ENCODE peak calls at places on chromosomes 16 and 17, in six cellular contexts. K, M, E, J, A and I are unnamed samples.

GRCh38 chr16:77789646-77790370 is 1.4 kb downstream of the VAT1L start:
- DNase-seq in K (no peak), M (no peak), E (no peak), J (no peak), A (no peak), I (no peak)

GRCh38 chr16:86740817-86741799 is 162.8 kb downstream of the FOXL1 start:
- DNase-seq in K (peak), M (no peak), E (peak), J (peak), A (peak), I (no peak)

GRCh38 chr17:71631483-71631882 is 489.3 kb upstream of the SOX9 start:
- DNase-seq in K (peak), M (no peak), E (peak), J (no peak), A (no peak), I (no peak)

GRCh38 chr16:29806096-29806579 is at the start of gene MAZ:
- DNase-seq in K (peak), M (peak), E (peak), J (no peak), A (peak), I (no peak)

GRCh38 chr17:2700031-2700490 is 11.5 kb downstream of the CLUH start:
- DNase-seq in K (no peak), M (no peak), E (no peak), J (no peak), A (no peak), I (no peak)

GRCh38 chr17:18184143-18185007 is 747 bp downstream of the ALKBH5 start:
- DNase-seq in K (peak), M (peak), E (peak), J (peak), A (peak), I (no peak)

GRCh38 chr17:61404702-61405046 is 5.0 kb downstream of the TBX2 start:
- DNase-seq in K (no peak), M (no peak), E (no peak), J (no peak), A (no peak), I (no peak)

GRCh38 chr16:19175492-19176262 is 7.6 kb downstream of the SYT17 start:
- DNase-seq in K (peak), M (no peak), E (no peak), J (no peak), A (peak), I (no peak)

GRCh38 chr16:89693289-89693731 is 6.8 kb downstream of the CDK10 start:
- DNase-seq in K (no peak), M (no peak), E (no peak), J (no peak), A (no peak), I (no peak)

GRCh38 chr16:67104061-67104460 is 5.7 kb upstream of the PHAF1 start:
- DNase-seq in K (peak), M (no peak), E (no peak), J (peak), A (peak), I (no peak)

GRCh38 chr16:85555549-85556455 is 57.3 kb upstream of the GSE1 start:
- DNase-seq in K (peak), M (peak), E (no peak), J (peak), A (no peak), I (peak)

GRCh38 chr17:67514998-67515397 is 137.9 kb downstream of the PITPNC1 start:
- DNase-seq in K (no peak), M (no peak), E (no peak), J (no peak), A (no peak), I (no peak)

GRCh38 chr17:79515646-79516604 is 94.9 kb downstream of the RBFOX3 start:
- DNase-seq in K (peak), M (no peak), E (no peak), J (no peak), A (no peak), I (no peak)

GRCh38 chr17:57849163-57849873 is 526 bp downstream of the MRPS23 start:
- DNase-seq in K (no peak), M (no peak), E (no peak), J (peak), A (no peak), I (no peak)

GRCh38 chr17:39633570-39634183 is 3.3 kb upstream of the STARD3 start:
- DNase-seq in K (no peak), M (no peak), E (no peak), J (no peak), A (no peak), I (no peak)

GRCh38 chr17:8455660-8456059 is 20.0 kb downstream of the NDEL1 start:
- DNase-seq in K (no peak), M (no peak), E (no peak), J (no peak), A (no peak), I (no peak)

GRCh38 chr16:71360378-71360777 is 1.9 kb downstream of the CALB2 start:
- DNase-seq in K (peak), M (no peak), E (peak), J (no peak), A (peak), I (no peak)

GRCh38 chr17:44324092-44324570 is 492 bp downstream of the SLC25A39 start:
- DNase-seq in K (no peak), M (no peak), E (no peak), J (peak), A (no peak), I (no peak)

GRCh38 chr16:19689342-19689741 is 28.7 kb downstream of the KNOP1 start:
- DNase-seq in K (no peak), M (no peak), E (no peak), J (no peak), A (no peak), I (no peak)

GRCh38 chr16:72210072-72210471 is 38.1 kb upstream of the PMFBP1 start:
- DNase-seq in K (no peak), M (no peak), E (no peak), J (no peak), A (no peak), I (no peak)

GRCh38 chr17:38709864-38710602 is 5.0 kb downstream of the MLLT6 start:
- DNase-seq in K (no peak), M (no peak), E (no peak), J (no peak), A (no peak), I (no peak)

GRCh38 chr17:1713878-1714487 is 3.8 kb upstream of the TLCD2 start:
- DNase-seq in K (peak), M (no peak), E (peak), J (peak), A (peak), I (peak)

GRCh38 chr17:80008383-80008840 is 27.3 kb downstream of the TBC1D16 start:
- DNase-seq in K (peak), M (peak), E (peak), J (peak), A (peak), I (peak)

GRCh38 chr16:87607223-87607622 is 4.9 kb downstream of the JPH3 start:
- DNase-seq in K (no peak), M (no peak), E (no peak), J (no peak), A (no peak), I (no peak)

GRCh38 chr16:88561485-88562369 is 8.5 kb upstream of the ZC3H18 start:
- DNase-seq in K (peak), M (peak), E (peak), J (peak), A (peak), I (no peak)

DNA sequence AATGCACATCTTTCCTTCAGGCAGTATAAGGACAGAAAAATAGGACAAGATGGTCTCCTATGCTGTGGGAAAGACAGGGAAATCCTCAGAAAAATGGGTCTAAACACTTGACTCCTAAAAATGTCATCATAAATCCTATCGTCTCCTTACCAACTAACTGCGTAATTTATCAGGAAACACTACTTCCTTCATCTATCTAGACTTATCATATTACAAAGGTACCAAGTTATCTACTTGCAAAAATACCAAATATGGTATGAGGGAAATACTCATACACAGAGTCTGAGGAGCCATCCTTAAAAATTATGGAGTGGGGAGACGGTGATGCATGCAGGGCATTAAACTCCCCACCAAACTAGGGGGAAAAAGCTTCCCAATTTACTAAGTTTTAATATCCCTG is 44.1 kb downstream of the GRB2 start:
- DNase-seq in K (no peak), M (no peak), E (no peak), J (no peak), A (no peak), I (no peak)
- TF ChIP-seq CTCF in K (no peak), M (no peak), E (no peak), J (no peak), A (no peak), I (no peak)

GRCh38 chr17:74446551-74447500 is 14.9 kb downstream of the GPRC5C start:
- DNase-seq in K (peak), M (no peak), E (no peak), J (no peak), A (no peak), I (no peak)
- TF ChIP-seq CTCF in K (no peak), M (no peak), E (no peak), J (no peak), A (no peak), I (no peak)

GRCh38 chr16:15643453-15644305 is 725 bp upstream of the MARF1 start:
- DNase-seq in K (peak), M (no peak), E (peak), J (peak), A (peak), I (no peak)
- TF ChIP-seq CTCF in K (peak), M (no peak), E (peak), J (peak), A (peak), I (peak)

GRCh38 chr17:19264277-19264676 is 27.1 kb downstream of the EPN2 start:
- DNase-seq in K (no peak), M (no peak), E (no peak), J (no peak), A (no peak), I (no peak)

GRCh38 chr17:19258371-19258770 is 21.2 kb downstream of the EPN2 start:
- DNase-seq in K (no peak), M (no peak), E (no peak), J (no peak), A (no peak), I (no peak)

GRCh38 chr17:19263621-19264010 is 26.4 kb downstream of the EPN2 start:
- DNase-seq in K (peak), M (no peak), E (peak), J (no peak), A (peak), I (no peak)

GRCh38 chr17:19262650-19263620 is 25.8 kb downstream of the EPN2 start:
- DNase-seq in K (peak), M (no peak), E (peak), J (no peak), A (no peak), I (no peak)

GRCh38 chr17:19260958-19261357 is 23.8 kb downstream of the EPN2 start:
- DNase-seq in K (no peak), M (no peak), E (no peak), J (no peak), A (no peak), I (no peak)
- TF ChIP-seq CTCF in K (peak), M (no peak), E (peak), J (no peak), A (no peak), I (no peak)

GRCh38 chr16:27238016-27238587 is 30.5 kb downstream of the NSMCE1 start:
- DNase-seq in K (no peak), M (no peak), E (no peak), J (peak), A (no peak), I (no peak)
- TF ChIP-seq CTCF in K (no peak), M (no peak), E (no peak), J (no peak), A (no peak), I (no peak)

GRCh38 chr17:75692976-75693375 is 25.8 kb downstream of the SAP30BP start:
- DNase-seq in K (no peak), M (no peak), E (no peak), J (no peak), A (no peak), I (no peak)

GRCh38 chr17:75695141-75695829 is 26.0 kb upstream of the ITGB4 start:
- DNase-seq in K (no peak), M (no peak), E (peak), J (no peak), A (peak), I (no peak)

GRCh38 chr17:75694536-75694935 is 26.7 kb upstream of the ITGB4 start:
- DNase-seq in K (no peak), M (no peak), E (no peak), J (no peak), A (no peak), I (no peak)

GRCh38 chr17:75695830-75696271 is 25.4 kb upstream of the ITGB4 start:
- DNase-seq in K (no peak), M (no peak), E (no peak), J (peak), A (no peak), I (no peak)

DNA sequence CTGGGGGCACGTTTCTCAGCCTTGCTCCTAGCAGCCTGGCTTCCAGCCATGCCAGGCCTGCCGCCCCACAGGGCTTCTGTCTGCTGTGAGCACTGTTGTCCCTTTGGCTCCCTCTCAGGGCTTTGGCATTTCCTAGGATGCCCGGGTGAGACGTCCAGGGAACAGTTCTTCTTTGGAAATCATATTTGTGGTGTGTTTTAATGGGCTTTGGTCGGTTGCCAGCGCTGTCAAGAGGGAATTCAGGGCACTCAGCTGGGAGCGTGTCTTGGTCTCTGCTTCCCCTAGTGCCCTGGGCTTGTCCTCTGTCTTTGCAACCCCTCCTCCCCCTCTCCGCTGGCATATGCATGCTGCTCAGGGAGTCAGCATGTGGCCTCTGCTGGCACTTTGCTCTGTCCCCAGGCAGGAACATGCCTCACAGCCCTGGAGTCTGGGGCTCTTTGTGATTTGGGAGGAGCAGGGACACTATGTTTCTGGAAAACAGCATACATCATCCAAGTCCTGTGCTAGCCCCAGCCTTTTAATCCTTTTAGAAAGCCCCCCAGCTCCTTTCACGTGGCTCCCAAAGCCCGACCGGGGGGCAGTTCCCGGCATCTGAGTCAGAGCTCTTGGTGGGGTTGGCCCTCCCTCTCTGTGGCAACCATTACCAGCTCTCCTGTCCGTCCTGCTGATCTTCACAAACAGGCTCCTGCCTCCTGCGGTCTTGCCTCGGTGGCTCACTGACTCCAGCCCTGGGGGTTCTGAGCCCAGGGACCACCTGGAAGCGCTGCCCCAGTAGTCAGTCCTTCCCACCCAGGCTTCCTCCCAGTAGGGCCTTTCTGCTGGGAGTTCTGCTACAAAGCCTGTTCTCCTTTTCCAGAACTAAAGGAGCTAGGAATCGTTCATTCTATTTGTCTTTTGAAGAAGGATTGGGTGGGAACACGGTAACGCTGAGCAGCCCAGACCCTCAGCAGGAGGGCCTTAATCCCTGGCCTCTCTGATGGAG is 26.7 kb downstream of the SAP30BP start:
- DNase-seq in K (peak), M (no peak), E (peak), J (peak), A (peak), I (no peak)
- TF ChIP-seq CTCF in K (no peak), M (no peak), E (peak), J (no peak), A (no peak), I (no peak)

GRCh38 chr17:7132511-7133094 is 18.0 kb upstream of the ASGR2 start:
- DNase-seq in K (peak), M (peak), E (no peak), J (no peak), A (no peak), I (no peak)
- TF ChIP-seq CTCF in K (no peak), M (no peak), E (no peak), J (no peak), A (no peak), I (no peak)

GRCh38 chr17:28643979-28644781 is 778 bp downstream of the BLTP2 start:
- DNase-seq in K (peak), M (peak), E (peak), J (peak), A (peak), I (peak)
- TF ChIP-seq CTCF in K (peak), M (no peak), E (peak), J (peak), A (peak), I (peak)

GRCh38 chr16:59198487-59198886 is 464.4 kb upstream of the GOT2 start:
- DNase-seq in K (no peak), M (no peak), E (no peak), J (no peak), A (no peak), I (no peak)

GRCh38 chr16:59195242-59195641 is 461.1 kb upstream of the GOT2 start:
- DNase-seq in K (no peak), M (no peak), E (no peak), J (no peak), A (no peak), I (no peak)

GRCh38 chr16:59188029-59188428 is 453.9 kb upstream of the GOT2 start:
- DNase-seq in K (no peak), M (no peak), E (no peak), J (no peak), A (no peak), I (no peak)

GRCh38 chr16:59192551-59193199 is 458.6 kb upstream of the GOT2 start:
- DNase-seq in K (peak), M (no peak), E (peak), J (peak), A (peak), I (no peak)
- TF ChIP-seq CTCF in K (peak), M (no peak), E (peak), J (no peak), A (peak), I (peak)

DNA sequence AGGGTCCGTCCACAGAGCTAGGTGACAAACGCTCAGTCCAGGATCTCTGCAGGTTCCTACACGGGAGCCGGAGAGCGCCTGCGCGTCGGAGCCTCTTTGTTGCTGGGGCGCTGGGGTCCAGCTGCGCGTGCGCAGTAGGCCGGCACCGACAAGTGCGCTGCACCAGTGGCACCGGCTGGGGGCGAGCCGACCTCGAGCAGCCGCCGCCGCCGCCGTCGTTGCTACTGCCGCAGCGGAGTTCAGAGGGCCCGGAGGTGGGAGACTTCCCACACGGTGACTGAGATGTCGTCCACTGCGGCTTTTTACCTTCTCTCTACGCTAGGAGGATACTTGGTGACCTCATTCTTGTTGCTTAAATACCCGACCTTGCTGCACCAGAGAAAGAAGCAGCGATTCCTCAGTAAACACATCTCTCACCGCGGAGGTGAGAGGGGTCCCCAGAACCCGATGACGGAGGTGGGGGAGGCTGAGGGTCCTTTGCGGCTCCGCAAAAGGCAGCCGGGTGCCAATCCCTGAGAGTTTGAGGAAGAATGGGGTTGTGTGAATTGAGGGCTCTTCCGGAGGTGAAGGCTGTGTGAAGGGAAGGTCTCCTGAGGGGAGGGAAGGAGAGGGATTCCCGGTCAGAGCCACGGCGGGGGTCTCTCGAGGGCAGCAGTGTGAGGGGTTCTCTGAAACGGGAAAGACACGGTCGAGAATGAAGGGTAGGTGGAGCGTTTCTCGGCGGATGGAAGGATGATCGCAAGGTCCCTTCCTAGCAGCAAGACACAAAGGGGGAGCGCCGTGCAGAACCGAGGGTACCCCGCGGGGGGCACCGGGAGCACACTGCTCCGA is at the start of gene GDPD1:
- DNase-seq in K (peak), M (peak), E (peak), J (peak), A (peak), I (peak)
- TF ChIP-seq CTCF in K (peak), M (no peak), E (peak), J (peak), A (peak), I (peak)